ENCODE peak calls at places on chromosomes 4 and X, in six cellular contexts. F, X, N, W, O and H are unnamed samples.

GRCh38 chrX:96480081-96480480 is 204.6 kb upstream of the DIAPH2 start:
- DNase-seq in N (peak; percentile 61), F (no peak), X (peak; percentile 31), O (no peak), W (no peak), H (no peak)

GRCh38 chr4:168019019-168019651 is 73.2 kb upstream of the ANXA10 start:
- DNase-seq in F (no peak), O (no peak), W (no peak), N (peak; percentile 58), X (no peak), H (no peak)

GRCh38 chrX:77785400-77785745 is 643 bp downstream of the ATRX start:
- DNase-seq in X (peak; percentile 46), W (no peak), O (peak; percentile 20), N (peak; percentile 45), F (no peak), H (no peak)

GRCh38 chr4:80454040-80454439 is 118.5 kb downstream of the CFAP299 start:
- DNase-seq in F (no peak), W (no peak), X (no peak), N (peak; percentile 17), O (no peak), H (no peak)

GRCh38 chr4:147765121-147765521 is 33.2 kb downstream of the ARHGAP10 start:
- DNase-seq in N (no peak), O (no peak), F (no peak), W (no peak), X (no peak), H (no peak)

GRCh38 chr4:80024335-80024734 is 48.7 kb downstream of the ANTXR2 start:
- DNase-seq in F (no peak), W (no peak), O (no peak), N (no peak), X (no peak), H (no peak)

GRCh38 chrX:44227981-44228380 is 115.5 kb downstream of the EFHC2 start:
- DNase-seq in F (no peak), W (no peak), X (no peak), N (peak; percentile 0), O (no peak), H (no peak)

GRCh38 chr4:169795585-169795984 is 37.8 kb upstream of the HPF1 start:
- DNase-seq in W (no peak), O (no peak), N (peak; percentile 66), F (no peak), X (no peak), H (no peak)

GRCh38 chr4:65918872-65919271 is 248.6 kb upstream of the EPHA5 start:
- DNase-seq in F (no peak), X (no peak), O (no peak), N (no peak), W (no peak), H (no peak)

GRCh38 chr4:142095886-142096605 is 459.7 kb downstream of the IL15 start:
- DNase-seq in N (peak; percentile 99), O (no peak), X (peak; percentile 95), W (no peak), F (peak; percentile 60), H (peak; percentile 47)

GRCh38 chr4:93828332-93828829 is at the start of gene ATOH1:
- DNase-seq in O (no peak), N (peak; percentile 13), F (no peak), W (no peak), X (peak; percentile 23), H (no peak)

GRCh38 chr4:3346146-3346545 is 53.3 kb downstream of the RGS12 start:
- DNase-seq in X (peak; percentile 88), N (peak; percentile 85), F (no peak), W (no peak), O (peak; percentile 79), H (peak; percentile 41)

GRCh38 chr4:109815151-109816081 is at the start of gene GAR1:
- DNase-seq in F (peak; percentile 91), W (peak; percentile 75), X (peak; percentile 93), N (peak; percentile 97), O (peak; percentile 95), H (peak; percentile 77)

GRCh38 chrX:132802033-132802432 is 156.4 kb downstream of the HS6ST2 start:
- DNase-seq in F (no peak), O (no peak), X (no peak), W (no peak), N (no peak), H (no peak)

GRCh38 chrX:65451663-65452062 is 82.9 kb downstream of the LAS1L start:
- DNase-seq in O (peak; percentile 64), X (peak; percentile 3), N (peak; percentile 50), W (no peak), F (no peak), H (peak; percentile 10)

GRCh38 chrX:123859409-123859827 is 435 bp upstream of the XIAP start:
- DNase-seq in W (no peak), N (no peak), O (peak; percentile 76), F (no peak), X (no peak), H (no peak)

GRCh38 chr4:166121897-166122296 is 248.9 kb downstream of the TLL1 start:
- DNase-seq in W (no peak), N (no peak), X (no peak), F (no peak), O (no peak), H (no peak)

GRCh38 chr4:112284662-112285411 is 867 bp downstream of the TIFA start:
- DNase-seq in W (peak; percentile 39), X (peak; percentile 39), F (no peak), N (peak; percentile 50), O (peak; percentile 52), H (no peak)

GRCh38 chr4:78666830-78667258 is 109.3 kb upstream of the BMP2K start:
- DNase-seq in X (no peak), W (no peak), N (no peak), O (no peak), F (no peak), H (no peak)

GRCh38 chr4:56995525-56995924 is 16.8 kb downstream of the POLR2B start:
- DNase-seq in N (peak; percentile 94), O (no peak), F (peak; percentile 80), X (peak; percentile 98), W (no peak), H (no peak)

GRCh38 chrX:140180585-140180984 is 215.3 kb upstream of the CXorf66 start:
- DNase-seq in X (peak; percentile 14), N (peak; percentile 61), W (no peak), F (no peak), O (no peak), H (no peak)

GRCh38 chr4:152707632-152708031 is 27.8 kb upstream of the TMEM154 start:
- DNase-seq in W (no peak), N (no peak), F (no peak), X (no peak), O (no peak), H (no peak)
- H3K27ac ChIP-seq in W (no peak overlapping the region), N (no peak overlapping the region), F (no peak overlapping the region), X (no peak overlapping the region), O (no peak overlapping the region), H (no peak overlapping the region)

GRCh38 chr4:146059865-146060264 is 115.7 kb upstream of the LSM6 start:
- DNase-seq in O (peak; percentile 94), F (no peak), W (no peak), N (no peak), X (no peak), H (no peak)

GRCh38 chr4:146061610-146062324 is 113.8 kb upstream of the LSM6 start:
- DNase-seq in W (no peak), O (peak; percentile 38), X (no peak), N (no peak), F (no peak), H (no peak)

GRCh38 chr4:146058531-146058930 is 117.0 kb upstream of the LSM6 start:
- DNase-seq in X (no peak), F (no peak), N (no peak), W (no peak), O (peak; percentile 35), H (no peak)

GRCh38 chr4:146062325-146062715 is 113.2 kb upstream of the LSM6 start:
- DNase-seq in F (no peak), X (no peak), W (no peak), N (no peak), O (peak; percentile 40), H (no peak)

DNA sequence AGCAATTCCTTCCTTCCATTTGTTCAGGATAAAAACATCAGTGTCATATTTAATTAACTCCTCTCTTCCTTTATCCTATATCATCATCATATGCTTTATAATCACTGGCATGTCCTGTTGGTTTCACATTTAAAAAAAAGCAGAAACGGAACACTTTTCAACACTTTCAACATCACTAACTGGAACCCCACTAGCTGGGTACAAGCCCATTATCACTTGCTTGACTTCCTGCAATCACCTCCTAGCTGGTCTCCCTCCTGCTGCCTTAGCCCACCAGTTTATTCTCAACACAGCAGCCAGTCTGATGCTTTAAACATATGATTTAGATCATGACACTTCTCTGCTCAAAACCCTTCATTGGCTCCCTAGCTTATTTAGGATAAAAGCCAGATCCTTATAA is 116.4 kb upstream of the LSM6 start:
- DNase-seq in N (no peak), F (no peak), O (peak; percentile 85), W (no peak), X (no peak), H (no peak)
- H3K27ac ChIP-seq in N (no peak overlapping the region), F (no peak overlapping the region), O (peak overlapping the region; percentile 96), W (no peak overlapping the region), X (no peak overlapping the region), H (no peak overlapping the region)

GRCh38 chrX:107730991-107731766 is 44.4 kb downstream of the TSC22D3 start:
- DNase-seq in X (no peak), W (no peak), N (no peak), O (no peak), F (no peak), H (no peak)

GRCh38 chrX:107731831-107732502 is 43.6 kb downstream of the TSC22D3 start:
- DNase-seq in N (peak; percentile 70), W (no peak), F (peak; percentile 97), O (no peak), X (peak; percentile 93), H (no peak)

GRCh38 chrX:107733686-107734085 is 41.9 kb downstream of the TSC22D3 start:
- DNase-seq in W (no peak), X (no peak), N (no peak), F (peak; percentile 34), O (no peak), H (no peak)

GRCh38 chrX:107736781-107737531 is 38.6 kb downstream of the TSC22D3 start:
- DNase-seq in F (peak; percentile 48), W (no peak), O (no peak), N (no peak), X (no peak), H (no peak)

DNA sequence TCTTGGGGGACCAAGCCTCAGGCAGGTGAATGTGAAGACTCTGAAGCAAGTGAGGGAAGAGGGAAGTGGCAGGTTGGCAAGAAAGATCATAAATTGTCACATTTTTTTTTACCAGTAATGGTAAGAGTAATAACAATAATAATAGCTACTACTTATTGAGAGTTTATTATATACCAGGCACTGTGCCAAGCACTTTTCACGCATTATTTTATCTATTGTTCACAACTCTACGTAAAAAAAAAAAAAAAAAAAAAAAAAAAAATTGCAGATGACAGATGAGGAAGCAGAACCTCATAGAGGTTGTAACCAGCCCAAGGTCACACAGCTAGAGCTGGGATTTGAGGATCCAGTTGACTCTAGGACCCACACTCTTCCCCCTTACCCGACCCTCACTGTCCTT is 40.9 kb downstream of the TSC22D3 start:
- DNase-seq in W (no peak), N (no peak), F (no peak), X (no peak), O (no peak), H (no peak)
- H3K27ac ChIP-seq in W (no peak overlapping the region), N (no peak overlapping the region), F (peak overlapping the region; percentile 57), X (no peak overlapping the region), O (no peak overlapping the region), H (no peak overlapping the region)

DNA sequence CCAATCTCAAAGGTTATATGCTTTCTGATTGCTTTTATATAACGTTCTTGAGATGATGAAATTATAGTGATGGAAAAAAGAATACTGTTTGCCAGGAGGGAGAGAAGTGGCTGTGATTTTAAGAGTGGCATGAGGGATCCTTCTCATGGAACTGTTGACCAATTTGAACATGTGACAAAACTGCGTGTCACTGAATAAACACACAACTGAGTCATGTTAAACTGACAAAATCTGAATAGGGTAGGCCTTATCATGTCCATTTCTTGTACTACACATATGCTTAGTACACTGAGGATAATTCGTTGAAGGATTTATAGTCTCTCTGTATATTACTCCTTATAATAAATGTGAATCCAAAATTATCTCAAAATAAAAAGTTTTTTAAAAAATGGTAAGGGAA is 22.2 kb upstream of the HSPA4L start:
- DNase-seq in O (no peak), N (peak; percentile 3), W (no peak), X (no peak), F (no peak), H (no peak)
- H3K27ac ChIP-seq in O (no peak overlapping the region), N (no peak overlapping the region), W (no peak overlapping the region), X (no peak overlapping the region), F (no peak overlapping the region), H (no peak overlapping the region)